ENCODE peak calls at places on chromosomes 13 and 19, in four cellular contexts. O is K562, G is GM12878, N is HepG2. Q is an unnamed sample.

GRCh38 chr13:37023871-37024270 is 23.3 kb downstream of the EXOSC8 start:
- DNase-seq in G (no peak), N (no peak), O (no peak), Q (no peak)

GRCh38 chr19:45041125-45041524 is 2.3 kb downstream of the CLASRP start:
- DNase-seq in N (no peak), O (no peak), G (no peak), Q (no peak)

GRCh38 chr19:7292950-7293794 is 1.0 kb downstream of the INSR start:
- DNase-seq in O (no peak), N (peak), G (no peak), Q (no peak)

GRCh38 chr19:4284176-4284958 is 5.3 kb downstream of the SHD start:
- DNase-seq in O (peak), G (no peak), N (peak), Q (peak)

GRCh38 chr13:19153782-19154450 is 27.7 kb downstream of the TUBA3C start:
- DNase-seq in N (peak), O (peak), G (no peak), Q (no peak)

GRCh38 chr19:7682175-7682855 is 1.7 kb downstream of the TRAPPC5 start:
- DNase-seq in O (no peak), N (no peak), G (no peak), Q (no peak)

GRCh38 chr19:44762033-44762432 is 13.5 kb downstream of the BCL3 start:
- DNase-seq in N (no peak), O (no peak), G (no peak), Q (no peak)

GRCh38 chr19:4557971-4558941 is 1.2 kb downstream of the SEMA6B start:
- DNase-seq in G (no peak), O (peak), N (no peak), Q (no peak)

GRCh38 chr19:4531562-4532165 is 3.4 kb downstream of the PLIN5 start:
- DNase-seq in N (no peak), O (no peak), G (no peak), Q (no peak)

GRCh38 chr19:34881982-34882381 is 44.7 kb upstream of the ZNF30 start:
- DNase-seq in N (peak), O (no peak), G (no peak), Q (no peak)
- TF ChIP-seq ESRRA in N (no peak), O (no peak), G (no peak), Q (no peak)

DNA sequence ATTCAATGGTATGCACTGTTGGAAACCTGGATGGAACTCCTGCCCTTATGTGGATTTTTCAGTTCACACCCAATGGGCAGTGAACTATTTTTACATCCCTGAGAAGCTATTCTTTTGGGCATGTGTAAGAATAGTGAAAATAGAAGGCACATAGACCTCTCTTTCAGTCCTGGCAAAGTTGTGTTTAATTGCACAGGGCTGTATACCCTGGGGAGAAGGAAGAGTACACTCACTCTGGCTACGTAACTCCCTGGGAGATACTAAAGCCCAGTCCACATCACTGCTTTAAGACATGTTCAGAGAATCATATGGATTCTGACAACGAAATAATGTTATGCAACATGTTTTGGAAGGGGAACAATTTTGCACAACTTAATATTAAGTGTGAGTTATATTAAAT is 166.2 kb downstream of the DCT start:
- DNase-seq in N (no peak), O (no peak), G (no peak), Q (no peak)
- TF ChIP-seq HDAC2 in N (no peak), O (no peak), G (no peak), Q (no peak)

GRCh38 chr13:106281426-106281825 is 254.0 kb downstream of the EFNB2 start:
- DNase-seq in O (no peak), G (no peak), N (no peak), Q (no peak)

GRCh38 chr13:106291006-106291405 is 244.5 kb downstream of the EFNB2 start:
- DNase-seq in O (no peak), N (no peak), G (no peak), Q (no peak)

GRCh38 chr13:106284358-106284757 is 251.1 kb downstream of the EFNB2 start:
- DNase-seq in O (no peak), G (no peak), N (no peak), Q (no peak)

GRCh38 chr13:106287351-106287750 is 248.1 kb downstream of the EFNB2 start:
- DNase-seq in N (no peak), G (no peak), O (no peak), Q (no peak)

DNA sequence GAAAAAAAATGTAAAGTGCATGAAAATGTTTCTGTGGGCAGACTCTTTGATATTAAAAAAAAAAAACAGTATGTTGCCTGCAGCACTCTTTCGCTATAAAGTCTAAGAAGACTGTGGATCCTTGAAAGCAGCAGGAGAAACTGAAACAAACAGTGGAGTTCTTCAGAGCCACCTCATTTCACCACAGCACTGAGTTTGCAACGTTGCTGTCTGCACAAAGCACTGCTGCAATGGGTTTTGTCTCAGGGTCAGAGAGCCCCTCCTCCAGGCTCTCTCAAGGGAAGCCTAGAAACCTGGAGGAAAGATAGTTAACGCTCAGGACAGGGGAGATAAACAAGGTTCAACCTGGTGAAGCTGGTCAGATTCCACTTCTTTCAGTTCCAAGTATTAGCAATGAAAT is 248.7 kb downstream of the EFNB2 start:
- DNase-seq in N (no peak), O (no peak), G (no peak), Q (no peak)
- TF ChIP-seq ESRRA in N (no peak), O (no peak), G (no peak), Q (no peak)

GRCh38 chr19:39805120-39805519 is 26.5 kb downstream of the LEUTX start:
- DNase-seq in N (no peak), G (no peak), O (no peak), Q (no peak)

GRCh38 chr19:39809368-39809767 is 24.6 kb downstream of the DYRK1B start:
- DNase-seq in N (no peak), G (no peak), O (no peak), Q (no peak)

GRCh38 chr19:39810424-39810823 is 23.5 kb downstream of the DYRK1B start:
- DNase-seq in G (no peak), N (no peak), O (no peak), Q (no peak)

GRCh38 chr19:39811064-39811463 is 22.9 kb downstream of the DYRK1B start:
- DNase-seq in O (no peak), G (no peak), N (no peak), Q (no peak)

DNA sequence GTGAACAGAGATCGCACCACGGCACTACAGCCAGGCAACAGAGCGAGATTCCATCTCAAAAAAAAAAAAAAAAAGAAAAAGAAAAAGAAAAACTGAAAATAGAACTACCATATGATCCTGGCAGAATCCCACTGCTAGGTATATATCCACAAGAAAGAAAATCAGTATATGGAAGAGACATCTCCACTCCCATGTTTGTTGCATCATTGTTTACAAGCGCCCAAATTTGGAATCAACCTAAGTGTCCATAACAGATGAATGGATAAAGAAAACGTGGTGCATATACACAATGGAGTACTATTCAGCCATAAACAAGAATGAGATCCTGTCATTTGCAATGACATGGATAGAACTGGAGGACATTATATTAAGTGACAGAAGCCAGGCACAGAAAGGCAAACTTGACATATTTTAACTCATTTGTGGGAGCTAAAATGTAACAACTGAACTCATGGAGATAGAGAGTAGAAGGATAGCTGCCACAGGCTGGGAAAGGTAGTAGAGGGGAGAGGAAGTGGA is 26.1 kb downstream of the DYRK1B start:
- DNase-seq in G (no peak), N (no peak), O (no peak), Q (no peak)
- TF ChIP-seq HDAC2 in G (no peak), N (no peak), O (no peak), Q (no peak)

DNA sequence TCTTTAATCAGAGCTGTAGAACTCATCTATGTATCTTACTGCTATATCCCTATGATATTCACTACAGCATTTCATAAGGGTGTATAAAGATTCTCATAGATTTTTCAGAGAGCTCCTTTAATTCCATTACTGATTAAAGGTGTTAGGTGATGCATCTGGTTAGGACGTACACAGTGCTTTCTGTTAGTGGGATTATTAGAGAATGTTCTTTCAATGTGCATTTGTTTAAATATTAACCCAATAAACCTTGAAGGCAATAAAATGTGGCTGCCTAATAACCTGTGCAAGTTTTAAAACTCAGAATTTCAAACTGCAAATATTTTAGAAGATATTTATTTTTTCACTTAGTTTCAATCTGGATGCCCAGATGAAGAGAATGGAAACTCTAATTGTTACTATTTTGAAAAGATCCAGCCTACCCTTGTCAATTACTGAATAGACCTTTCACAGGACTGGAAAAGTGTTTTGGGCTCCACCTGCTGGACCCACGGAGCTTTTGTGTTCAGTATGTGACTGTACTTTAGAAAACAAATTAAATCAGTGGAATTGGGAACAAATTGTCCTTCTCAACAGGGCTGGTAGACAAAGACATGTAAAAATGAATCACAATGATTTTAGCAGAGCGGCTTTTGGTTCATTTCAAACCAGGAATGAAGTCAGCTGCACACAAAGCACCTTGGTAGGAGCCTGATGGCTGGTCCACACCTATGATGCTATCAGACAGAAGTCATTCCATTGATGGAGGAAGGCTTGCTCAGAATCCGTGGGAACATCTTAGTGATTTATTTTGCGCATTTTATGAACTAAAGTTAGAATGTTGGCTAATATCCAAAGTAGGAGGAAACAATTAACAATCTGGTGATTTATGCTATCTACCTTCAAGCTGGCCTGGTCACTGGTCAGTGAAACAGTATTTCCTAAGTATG is 89.5 kb upstream of the RAP2A start:
- DNase-seq in G (no peak), N (peak), O (no peak), Q (no peak)
- TF ChIP-seq ESRRA in G (no peak), N (no peak), O (no peak), Q (no peak)

GRCh38 chr13:110431851-110432294 is 124.8 kb downstream of the COL4A2 start:
- DNase-seq in O (no peak), N (no peak), G (no peak), Q (no peak)

GRCh38 chr13:110433014-110433413 is 125.9 kb downstream of the COL4A2 start:
- DNase-seq in N (no peak), O (no peak), G (no peak), Q (no peak)

GRCh38 chr13:110432522-110432921 is 125.4 kb downstream of the COL4A2 start:
- DNase-seq in O (no peak), G (no peak), N (no peak), Q (no peak)

GRCh38 chr13:110431425-110431824 is 124.3 kb downstream of the COL4A2 start:
- DNase-seq in O (no peak), G (no peak), N (no peak), Q (no peak)

GRCh38 chr13:110430391-110431338 is 123.6 kb downstream of the COL4A2 start:
- DNase-seq in G (no peak), O (no peak), N (no peak), Q (no peak)
- TF ChIP-seq HDAC2 in G (no peak), O (no peak), N (no peak), Q (no peak)

GRCh38 chr13:51623473-51623872 is 39.2 kb downstream of the WDFY2 start:
- DNase-seq in G (no peak), O (no peak), N (no peak), Q (no peak)

GRCh38 chr13:51624207-51624606 is 39.9 kb downstream of the WDFY2 start:
- DNase-seq in O (no peak), N (no peak), G (no peak), Q (no peak)

GRCh38 chr13:51624695-51625345 is 40.6 kb downstream of the WDFY2 start:
- DNase-seq in O (no peak), N (no peak), G (no peak), Q (no peak)

GRCh38 chr13:51626749-51627148 is 42.5 kb downstream of the WDFY2 start:
- DNase-seq in N (no peak), G (no peak), O (no peak), Q (no peak)

DNA sequence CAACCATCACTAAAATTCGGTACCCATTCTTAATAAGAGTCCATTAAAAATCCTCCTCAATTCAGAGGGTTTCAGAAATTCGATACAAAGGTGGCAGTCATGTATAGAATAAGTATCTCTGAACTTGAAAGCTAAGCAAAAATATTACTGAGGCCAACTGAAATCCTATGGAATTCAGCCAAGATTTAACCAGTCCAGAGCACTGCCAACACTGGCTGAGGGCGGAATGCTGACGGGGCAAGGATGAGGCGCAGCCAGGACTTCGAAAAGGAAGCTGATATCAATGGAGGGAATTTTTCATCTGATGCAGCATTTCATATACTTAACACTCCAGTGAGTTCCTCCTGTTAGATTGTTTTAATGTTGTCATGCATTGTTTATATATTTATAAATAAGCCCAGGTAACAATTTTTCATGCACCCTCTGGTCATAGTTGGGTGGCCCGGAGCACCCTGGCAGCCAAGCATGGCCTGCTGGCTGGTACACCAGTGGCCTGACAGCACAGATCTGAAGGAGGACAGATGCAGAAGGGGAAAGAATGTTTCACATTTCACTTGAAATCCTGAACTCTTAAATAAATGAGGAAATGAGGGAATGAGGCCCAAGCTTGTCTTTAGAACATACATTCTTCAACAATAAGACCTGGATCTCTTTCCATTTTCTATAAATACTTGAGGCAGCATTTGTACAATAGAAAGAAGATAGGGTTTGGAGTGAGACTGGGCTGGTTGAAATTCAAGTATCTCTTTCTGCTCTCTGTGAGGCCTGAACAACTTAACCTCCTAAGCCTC is 41.5 kb downstream of the WDFY2 start:
- DNase-seq in G (no peak), O (no peak), N (no peak), Q (no peak)
- TF ChIP-seq ESRRA in G (no peak), O (no peak), N (no peak), Q (no peak)

Q was measured in A549.